ENCODE peak calls at places on chromosomes 4 and X, in four cellular contexts. Q is NCI-H748 treated with DMSO at 0.1 percent for 48 hours, I is activated T-cell treated with anti-CD3 and anti-CD28 coated beads for 24 hours, R is NCI-H1105. W is an unnamed sample.

GRCh38 chr4:40264497-40264896 is 67.7 kb downstream of the RHOH start:
- DNase-seq in R (no peak), Q (no peak), I (no peak), W (no peak)

GRCh38 chr4:86564795-86565194 is 29.3 kb upstream of the PTPN13 start:
- DNase-seq in I (no peak), Q (no peak), R (no peak), W (no peak)

GRCh38 chr4:147163311-147163710 is 217.6 kb upstream of the TTC29 start:
- DNase-seq in Q (no peak), R (no peak), I (no peak), W (no peak)

GRCh38 chr4:626201-627091 is 1.1 kb downstream of the PDE6B start:
- DNase-seq in I (no peak), R (no peak), Q (no peak), W (no peak)

GRCh38 chr4:17560065-17560673 is 16.8 kb upstream of the LAP3 start:
- DNase-seq in R (no peak), I (no peak), Q (no peak), W (no peak)

GRCh38 chrX:115900425-115900824 is 270.1 kb upstream of the AGTR2 start:
- DNase-seq in R (no peak), I (no peak), Q (no peak), W (no peak)

GRCh38 chr4:156374069-156374468 is 420.4 kb upstream of the CTSO start:
- DNase-seq in Q (peak; percentile 45), I (no peak), R (no peak), W (no peak)

GRCh38 chr4:177444911-177445736 is 2.9 kb upstream of the AGA start:
- DNase-seq in I (no peak), Q (no peak), R (no peak), W (no peak)

GRCh38 chrX:140701480-140701879 is 8.1 kb upstream of the LINC00632 start:
- DNase-seq in Q (peak; percentile 28), I (no peak), R (no peak), W (peak; percentile 3)

GRCh38 chr4:102420563-102421221 is 75.4 kb upstream of the SLC39A8 start:
- DNase-seq in Q (no peak), I (no peak), R (no peak), W (no peak)

GRCh38 chrX:73913580-73913979 is 350.6 kb downstream of the CHIC1 start:
- DNase-seq in I (no peak), R (no peak), Q (no peak), W (no peak)

GRCh38 chrX:49704692-49705404 is 9.1 kb upstream of the PAGE1 start:
- DNase-seq in I (no peak), Q (no peak), R (no peak), W (no peak)

GRCh38 chrX:629230-630006 is 1.2 kb upstream of the SHOX start:
- DNase-seq in Q (no peak), I (no peak), R (no peak), W (no peak)

GRCh38 chr4:13492752-13493151 is 8.6 kb upstream of the RAB28 start:
- DNase-seq in I (no peak), R (no peak), Q (no peak), W (no peak)

GRCh38 chr4:4334798-4335520 is 44.9 kb downstream of the ZBTB49 start:
- DNase-seq in Q (no peak), I (peak; percentile 62), R (peak; percentile 20), W (peak; percentile 56)

GRCh38 chr4:113636438-113636818 is 125.1 kb downstream of the CAMK2D start:
- DNase-seq in I (no peak), Q (no peak), R (no peak), W (no peak)

GRCh38 chrX:10769696-10770619 is 149.6 kb upstream of the MID1 start:
- DNase-seq in Q (peak; percentile 86), R (peak; percentile 45), I (no peak), W (peak; percentile 91)

GRCh38 chrX:103756736-103757135 is 19.9 kb upstream of the PLP1 start:
- DNase-seq in R (no peak), Q (no peak), I (no peak), W (peak; percentile 86)

W was measured in NCI-H345.